ENCODE peak calls at places on chromosomes 16 and 17, in nine cellular contexts. G is stimulated activated CD4-positive, alpha-beta T cell treated with anti-CD3 and anti-CD28 coated beads, Interleukin-2, amount 100 ng/mL, for 48 hours; T is aorta; I is T-helper 1 cell; X is neural progenitor cell; U is activated CD8-positive, alpha-beta memory T cell treated with anti-CD3 and anti-CD28 coated beads for 48 hours; N is myocyte; R is dorsolateral prefrontal cortex; H is AG04450. S is an unnamed sample.

GRCh38 chr17:43719578-43719977 is 39.0 kb downstream of the SOST start:
- DNase-seq in N (no peak), R (no peak), H (no peak), X (no peak), U (no peak), I (no peak), G (no peak), T (no peak), S (no peak)

GRCh38 chr16:8798535-8799157 is 1.0 kb downstream of the PMM2 start:
- DNase-seq in N (no peak), T (no peak), G (no peak), U (no peak), R (no peak), H (no peak), X (no peak), I (no peak), S (no peak)

GRCh38 chr16:88771294-88771772 is 13.7 kb downstream of the PIEZO1 start:
- DNase-seq in I (no peak), X (no peak), U (no peak), G (no peak), R (no peak), H (no peak), T (no peak), N (no peak), S (no peak)

GRCh38 chr16:89120281-89120680 is 26.6 kb downstream of the ACSF3 start:
- DNase-seq in H (no peak), X (no peak), G (no peak), R (no peak), N (no peak), T (no peak), U (no peak), I (no peak), S (no peak)

GRCh38 chr16:73277066-73277465 is 229.1 kb upstream of the ZFHX3 start:
- DNase-seq in X (no peak), G (no peak), H (no peak), T (no peak), I (no peak), N (no peak), R (no peak), U (no peak), S (no peak)

GRCh38 chr16:17345043-17345442 is 125.7 kb downstream of the XYLT1 start:
- DNase-seq in T (no peak), X (no peak), G (no peak), I (no peak), R (no peak), U (no peak), H (peak), N (no peak), S (no peak)

GRCh38 chr17:49777577-49777976 is 10.9 kb upstream of the KAT7 start:
- DNase-seq in T (no peak), H (no peak), U (no peak), N (no peak), G (no peak), X (peak), R (no peak), I (no peak), S (no peak)

GRCh38 chr16:72932677-72933335 is 115.1 kb downstream of the ZFHX3 start:
- DNase-seq in U (no peak), I (no peak), X (no peak), H (no peak), N (no peak), T (no peak), R (no peak), G (no peak), S (no peak)

GRCh38 chr17:14748036-14748715 is 447.3 kb downstream of the HS3ST3B1 start:
- DNase-seq in R (no peak), X (no peak), H (no peak), U (no peak), N (peak), I (no peak), T (no peak), G (no peak), S (no peak)

GRCh38 chr16:22347100-22347820 is 27.2 kb downstream of the CDR2 start:
- DNase-seq in X (no peak), G (no peak), T (no peak), I (no peak), H (no peak), R (no peak), N (no peak), U (no peak), S (no peak)

GRCh38 chr16:47013910-47014309 is 40.4 kb upstream of the DNAJA2 start:
- DNase-seq in H (no peak), T (no peak), I (no peak), N (no peak), X (no peak), R (no peak), U (no peak), G (no peak), S (no peak)

GRCh38 chr17:5516060-5516792 is 29.9 kb downstream of the MIS12 start:
- DNase-seq in U (no peak), R (no peak), X (no peak), H (peak), T (no peak), G (no peak), N (peak), I (no peak), S (no peak)

GRCh38 chr16:78183886-78184553 is 84.6 kb downstream of the WWOX start:
- DNase-seq in H (no peak), X (no peak), G (no peak), R (peak), U (no peak), I (no peak), T (no peak), N (no peak), S (no peak)

GRCh38 chr16:72312862-72313261 is 140.9 kb upstream of the PMFBP1 start:
- DNase-seq in T (no peak), X (peak), G (no peak), I (no peak), U (no peak), H (no peak), N (no peak), R (no peak), S (no peak)

GRCh38 chr16:81645303-81645702 is 133.8 kb upstream of the PLCG2 start:
- DNase-seq in H (peak), U (no peak), X (peak), T (peak), N (peak), R (peak), I (no peak), G (no peak), S (no peak)

GRCh38 chr17:38560503-38561318 is 45.0 kb downstream of the SRCIN1 start:
- DNase-seq in H (no peak), N (peak), R (no peak), T (no peak), X (peak), U (no peak), G (no peak), I (no peak), S (no peak)

GRCh38 chr16:50303041-50303604 is 36.8 kb downstream of the ADCY7 start:
- DNase-seq in G (no peak), T (peak), X (no peak), I (no peak), R (no peak), N (peak), H (no peak), U (no peak), S (no peak)

GRCh38 chr16:77211880-77212735 is 12.9 kb downstream of the SYCE1L start:
- DNase-seq in N (peak), G (peak), X (peak), I (peak), U (peak), T (peak), H (no peak), R (no peak), S (peak)

GRCh38 chr16:50401355-50401754 is 32.6 kb upstream of the BRD7 start:
- DNase-seq in R (no peak), I (no peak), N (no peak), G (no peak), H (no peak), U (no peak), X (no peak), T (no peak), S (no peak)

GRCh38 chr17:6936370-6937028 is 59.4 kb upstream of the ALOX12 start:
- DNase-seq in I (no peak), H (no peak), N (no peak), G (no peak), U (no peak), X (no peak), R (no peak), T (peak), S (no peak)

GRCh38 chr17:61385869-61386245 is 13.8 kb upstream of the TBX2 start:
- DNase-seq in H (no peak), X (no peak), R (no peak), N (no peak), I (no peak), U (no peak), G (no peak), T (no peak), S (no peak)

GRCh38 chr17:82859431-82860403 is 19.9 kb upstream of the ZNF750 start:
- DNase-seq in T (peak), H (no peak), R (no peak), I (peak), N (peak), X (peak), U (no peak), G (peak), S (peak)

GRCh38 chr17:17929655-17930380 is 42.4 kb downstream of the TOM1L2 start:
- DNase-seq in R (no peak), G (no peak), I (no peak), X (no peak), T (no peak), N (no peak), U (no peak), H (no peak), S (no peak)

GRCh38 chr17:1154704-1155103 is 25.1 kb downstream of the ABR start:
- DNase-seq in R (no peak), I (no peak), X (no peak), T (peak), U (no peak), G (no peak), H (no peak), N (no peak), S (no peak)

GRCh38 chr17:58703137-58703846 is 10.9 kb downstream of the RAD51C start:
- DNase-seq in G (no peak), N (no peak), H (no peak), X (no peak), T (no peak), R (no peak), U (no peak), I (no peak), S (no peak)

GRCh38 chr16:68951991-68952877 is 108.9 kb downstream of the TANGO6 start:
- DNase-seq in I (no peak), R (no peak), X (no peak), T (no peak), G (no peak), H (no peak), N (no peak), U (no peak), S (no peak)

GRCh38 chr17:76659928-76660614 is 16.5 kb upstream of the ST6GALNAC1 start:
- DNase-seq in X (no peak), T (no peak), H (no peak), I (no peak), N (no peak), U (no peak), G (no peak), R (no peak), S (no peak)

GRCh38 chr16:55898592-55898991 is 23.4 kb upstream of the CES5A start:
- DNase-seq in R (no peak), H (no peak), U (no peak), I (no peak), T (no peak), N (no peak), G (no peak), X (no peak), S (no peak)

GRCh38 chr17:75394332-75394918 is 11.1 kb downstream of the GRB2 start:
- DNase-seq in X (no peak), G (no peak), N (no peak), H (no peak), R (no peak), T (no peak), I (no peak), U (no peak), S (no peak)

GRCh38 chr16:86466695-86467406 is 43.5 kb upstream of the FOXF1 start:
- DNase-seq in U (no peak), T (no peak), I (no peak), H (peak), N (no peak), X (no peak), R (no peak), G (no peak), S (no peak)

GRCh38 chr16:4511441-4512082 is 27.0 kb downstream of the CDIP1 start:
- DNase-seq in R (peak), T (peak), H (no peak), G (no peak), U (no peak), N (peak), X (peak), I (no peak), S (no peak)

GRCh38 chr16:8697965-8698364 is 23.5 kb downstream of the ABAT start:
- DNase-seq in I (no peak), T (no peak), U (no peak), N (no peak), R (no peak), H (no peak), G (no peak), X (no peak), S (no peak)

GRCh38 chr16:85027968-85028637 is 508 bp downstream of the KIAA0513 start:
- DNase-seq in R (no peak), H (no peak), T (peak), N (no peak), X (peak), G (no peak), U (peak), I (no peak), S (no peak)

GRCh38 chr17:72512649-72513556 is 392.1 kb downstream of the SOX9 start:
- DNase-seq in R (no peak), T (no peak), U (no peak), H (no peak), X (no peak), G (no peak), N (no peak), I (no peak), S (no peak)

S was measured in T-helper 9 cell.